ENCODE peak calls at places on chromosomes 5 and 9, in four cellular contexts. R is body of pancreas, E is ovary, S is heart right ventricle. Q is an unnamed sample.

GRCh38 chr9:136089697-136090045 is 5.4 kb downstream of the NACC2 start:
- DNase-seq in E (no peak), R (no peak), S (no peak), Q (no peak)

GRCh38 chr5:105392710-105393149 is 1830.1 kb upstream of the NUDT12 start:
- DNase-seq in E (no peak), S (no peak), R (no peak), Q (no peak)

GRCh38 chr9:137391411-137391754 is 31.6 kb downstream of the EXD3 start:
- DNase-seq in E (no peak), R (no peak), S (peak), Q (no peak)

GRCh38 chr9:10062629-10063395 is 550.0 kb downstream of the PTPRD start:
- DNase-seq in E (no peak), S (no peak), R (no peak), Q (no peak)

GRCh38 chr9:33995449-33995848 is 53.2 kb downstream of the UBAP2 start:
- DNase-seq in S (no peak), R (no peak), E (no peak), Q (no peak)

GRCh38 chr9:117485176-117485575 is 70.3 kb upstream of the ASTN2 start:
- DNase-seq in R (no peak), E (no peak), S (no peak), Q (no peak)

GRCh38 chr5:110817437-110817836 is 78.6 kb downstream of the SLC25A46 start:
- DNase-seq in S (no peak), R (no peak), E (no peak), Q (no peak)

GRCh38 chr9:93645921-93646639 is 69.7 kb downstream of the PHF2 start:
- DNase-seq in S (no peak), R (peak), E (peak), Q (peak)

GRCh38 chr5:80761966-80762365 is 107.2 kb upstream of the DHFR start:
- DNase-seq in E (no peak), S (no peak), R (no peak), Q (no peak)

GRCh38 chr9:126151671-126152050 is 175.0 kb upstream of the MVB12B start:
- DNase-seq in E (no peak), S (no peak), R (no peak), Q (no peak)

GRCh38 chr5:115875447-115875846 is 33.7 kb downstream of the AP3S1 start:
- DNase-seq in S (no peak), E (no peak), R (no peak), Q (no peak)
- TF ChIP-seq CTCF in S (no peak), E (no peak), R (no peak), Q (no peak)

DNA sequence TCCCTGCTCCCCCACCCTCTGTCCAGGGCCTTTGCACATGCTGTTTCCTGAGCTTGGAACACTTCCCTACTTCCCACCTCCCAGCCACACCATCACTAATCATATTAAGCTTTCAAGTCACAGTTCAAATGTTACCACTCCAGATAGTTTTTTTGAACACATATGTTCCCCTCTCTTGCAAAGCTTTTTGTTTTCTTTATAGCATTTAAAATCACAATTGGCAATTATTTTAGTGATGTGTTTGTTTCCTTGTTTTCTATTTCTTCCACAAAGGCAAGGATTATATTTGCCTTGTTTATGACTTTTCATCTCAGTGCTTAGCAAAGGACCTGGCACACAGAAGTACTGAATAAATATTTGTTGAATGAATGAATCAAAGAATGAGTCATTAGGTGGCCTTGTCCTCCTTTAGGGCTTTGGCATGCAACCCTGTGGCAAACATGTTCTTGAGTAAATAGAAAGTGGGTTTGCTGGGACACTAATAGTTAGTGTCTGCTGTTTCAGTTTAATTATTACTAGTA is 386.8 kb downstream of the FGF10 start:
- DNase-seq in S (no peak), R (peak), E (no peak), Q (no peak)
- H3K27ac ChIP-seq in S (no peak), R (peak), E (no peak), Q (no peak)

GRCh38 chr9:130368631-130369103 is 76.1 kb upstream of the ASS1 start:
- DNase-seq in S (no peak), R (no peak), E (no peak), Q (no peak)
- TF ChIP-seq CTCF in S (no peak), R (no peak), E (no peak), Q (peak)

GRCh38 chr5:74206571-74207550 is 433.7 kb downstream of the ENC1 start:
- DNase-seq in E (peak), R (peak), S (peak), Q (no peak)
- H3K27ac ChIP-seq in E (no peak), R (no peak), S (no peak), Q (no peak)

GRCh38 chr5:150510460-150511263 is 2.7 kb downstream of the NDST1 start:
- DNase-seq in E (no peak), R (peak), S (no peak), Q (no peak)
- TF ChIP-seq CTCF in E (no peak), R (no peak), S (no peak), Q (no peak)

GRCh38 chr5:126452477-126452876 is 29.3 kb downstream of the GRAMD2B start:
- DNase-seq in E (no peak), S (no peak), R (no peak), Q (no peak)
- H3K27ac ChIP-seq in E (no peak), S (no peak), R (no peak), Q (no peak)

GRCh38 chr5:140108093-140109049 is 5.5 kb upstream of the PURA start:
- DNase-seq in E (peak), R (peak), S (peak), Q (peak)

GRCh38 chr5:140106101-140106500 is 7.8 kb upstream of the PURA start:
- DNase-seq in E (no peak), R (no peak), S (no peak), Q (no peak)

GRCh38 chr5:140106805-140107311 is 7.1 kb upstream of the PURA start:
- DNase-seq in E (no peak), R (no peak), S (no peak), Q (no peak)

GRCh38 chr5:140109050-140109817 is 4.7 kb upstream of the PURA start:
- DNase-seq in E (no peak), R (peak), S (no peak), Q (no peak)

GRCh38 chr5:140107312-140108092 is 6.4 kb upstream of the PURA start:
- DNase-seq in S (peak), R (peak), E (peak), Q (peak)
- TF ChIP-seq CTCF in S (no peak), R (peak), E (peak), Q (peak)

Q was measured in WERI-Rb-1.